ENCODE peak calls at places on chromosomes 2 and 18, in four cellular contexts. K is tibial artery; L is germinal center; J is activated CD8-positive, alpha-beta memory T cell treated with anti-CD3 and anti-CD28 coated beads, Interleukin-2, amount 50 U/mL, for 48 hours. H is an unnamed sample.

GRCh38 chr2:165192729-165193128 is 11.1 kb downstream of the SCN3A start:
- DNase-seq in K (no peak), J (no peak), L (no peak), H (no peak)

GRCh38 chr2:136207030-136207623 is 89.2 kb upstream of the CXCR4 start:
- DNase-seq in L (peak), K (peak), J (no peak), H (no peak)

GRCh38 chr2:44772670-44773378 is 168.7 kb upstream of the SIX3 start:
- DNase-seq in L (no peak), K (no peak), J (no peak), H (no peak)

GRCh38 chr2:166494140-166494544 is at the start of gene SCN7A:
- DNase-seq in K (no peak), J (peak), L (no peak), H (no peak)

GRCh38 chr2:214412679-214413078 is 1.8 kb downstream of the VWC2L start:
- DNase-seq in L (no peak), K (no peak), J (no peak), H (no peak)

GRCh38 chr2:176285321-176285720 is 16.1 kb downstream of the MTX2 start:
- DNase-seq in K (no peak), L (no peak), J (no peak), H (no peak)

GRCh38 chr2:176490061-176490861 is 221.0 kb downstream of the MTX2 start:
- DNase-seq in J (no peak), L (no peak), K (no peak), H (no peak)

GRCh38 chr2:190451561-190452176 is 43.5 kb downstream of the MFSD6 start:
- DNase-seq in L (no peak), K (no peak), J (no peak), H (no peak)

GRCh38 chr2:9720352-9721093 is 89.7 kb upstream of the YWHAQ start:
- DNase-seq in J (no peak), K (no peak), L (no peak), H (no peak)

GRCh38 chr2:5070257-5070656 is 621.9 kb upstream of the SOX11 start:
- DNase-seq in L (no peak), K (no peak), J (no peak), H (no peak)

GRCh38 chr2:191649519-191649918 is 28.4 kb upstream of the NABP1 start:
- DNase-seq in J (no peak), K (no peak), L (no peak), H (no peak)

GRCh38 chr2:34306745-34307144 is 707.6 kb upstream of the FAM98A start:
- DNase-seq in K (no peak), J (no peak), L (no peak), H (no peak)

GRCh38 chr2:149143734-149144133 is 105.2 kb downstream of the LYPD6B start:
- DNase-seq in L (no peak), J (no peak), K (no peak), H (no peak)

GRCh38 chr18:79401494-79402208 is 5.9 kb downstream of the NFATC1 start:
- DNase-seq in L (no peak), J (no peak), K (no peak), H (peak)

GRCh38 chr2:235170016-235170415 is 218.2 kb downstream of the SH3BP4 start:
- DNase-seq in L (no peak), J (no peak), K (no peak), H (no peak)

GRCh38 chr2:20649586-20650375 is 1.1 kb downstream of the HS1BP3 start:
- DNase-seq in K (no peak), L (no peak), J (no peak), H (no peak)

GRCh38 chr2:12010779-12011178 is 264.3 kb downstream of the LPIN1 start:
- DNase-seq in J (no peak), L (no peak), K (no peak), H (no peak)

GRCh38 chr2:6827516-6828298 is 38.0 kb downstream of the CMPK2 start:
- DNase-seq in J (no peak), K (no peak), L (no peak), H (no peak)

GRCh38 chr2:143284087-143284675 is 155.0 kb downstream of the ARHGAP15 start:
- DNase-seq in L (peak), K (no peak), J (no peak), H (peak)

GRCh38 chr2:46943881-46944798 is 28.5 kb upstream of the MCFD2 start:
- DNase-seq in L (peak), K (no peak), J (peak), H (peak)

GRCh38 chr2:33810046-33810835 is 211.1 kb upstream of the FAM98A start:
- DNase-seq in L (no peak), J (no peak), K (no peak), H (no peak)

GRCh38 chr2:201559067-201559710 is 84.1 kb downstream of the TMEM237 start:
- DNase-seq in L (no peak), K (no peak), J (no peak), H (no peak)

GRCh38 chr2:148501545-148501944 is 143.0 kb upstream of the EPC2 start:
- DNase-seq in K (no peak), L (no peak), J (no peak), H (no peak)

GRCh38 chr2:239127513-239127912 is 273.3 kb downstream of the HDAC4 start:
- DNase-seq in K (no peak), J (no peak), L (no peak), H (no peak)

GRCh38 chr2:88765154-88765948 is 73.9 kb downstream of the RPIA start:
- DNase-seq in J (peak), L (peak), K (no peak), H (peak)

GRCh38 chr2:120262761-120263428 is 10.2 kb downstream of the RALB start:
- DNase-seq in L (no peak), J (no peak), K (no peak), H (no peak)

GRCh38 chr2:219514196-219514761 is at the start of gene ASIC4:
- DNase-seq in L (no peak), K (no peak), J (no peak), H (no peak)

GRCh38 chr2:28736034-28736433 is 15.6 kb upstream of the PPP1CB start:
- DNase-seq in L (no peak), K (peak), J (no peak), H (no peak)

GRCh38 chr2:86308984-86309695 is 28.3 kb downstream of the REEP1 start:
- DNase-seq in J (no peak), L (no peak), K (no peak), H (no peak)

GRCh38 chr2:234670052-234670451 is 173.2 kb upstream of the ARL4C start:
- DNase-seq in K (no peak), L (no peak), J (no peak), H (no peak)

GRCh38 chr2:236934656-236935055 is 151.0 kb upstream of the COPS8 start:
- DNase-seq in K (no peak), J (no peak), L (no peak), H (no peak)

H was measured in activated effector memory CD4-positive, alpha-beta T cell treated with anti-CD3 and anti-CD28 coated beads, Interleukin-2, amount 50 U/mL, for 16 hours.